ENCODE peak calls at places on chromosome 6, in seven cellular contexts. J is tibial artery, U is WERI-Rb-1, X is cardiac muscle cell, Q is uterus, C is GM23248, I is left lung. W is an unnamed sample. For H3K9me3, the result is how much of the 10 kb centered on the place peaks cover.

GRCh38 chr6:150211700-150212615 is 69.1 kb downstream of the PPP1R14C start:
- DNase-seq in J (no peak), U (no peak), X (no peak), Q (no peak), C (peak), I (no peak), W (no peak)

GRCh38 chr6:158417760-158418098 is 105.5 kb downstream of the TULP4 start:
- DNase-seq in J (no peak), U (no peak), X (peak), Q (no peak), C (peak), I (no peak), W (no peak)

GRCh38 chr6:40480678-40481077 is 106.5 kb downstream of the LRFN2 start:
- DNase-seq in J (no peak), U (no peak), X (no peak), Q (no peak), C (no peak), I (no peak), W (no peak)

GRCh38 chr6:72619883-72620696 is 1.8 kb upstream of the KCNQ5 start:
- DNase-seq in J (peak), U (peak), X (peak), Q (no peak), C (peak), I (peak), W (no peak)

GRCh38 chr6:110944681-110945151 is 13.8 kb upstream of the GTF3C6 start:
- DNase-seq in J (no peak), U (no peak), X (peak), Q (no peak), C (peak), I (no peak), W (no peak)

GRCh38 chr6:7649037-7649810 is 59.2 kb downstream of the SNRNP48 start:
- DNase-seq in J (no peak), U (no peak), X (no peak), Q (no peak), C (no peak), I (no peak), W (no peak)

GRCh38 chr6:122580731-122581130 is 29.5 kb upstream of the PKIB start:
- DNase-seq in J (no peak), U (no peak), X (no peak), Q (no peak), C (peak), I (no peak), W (no peak)

GRCh38 chr6:37456816-37457560 is 24.0 kb downstream of the CMTR1 start:
- DNase-seq in J (no peak), U (no peak), X (peak), Q (no peak), C (peak), I (no peak), W (no peak)

GRCh38 chr6:33967966-33968724 is 164.3 kb upstream of the MLN start:
- DNase-seq in J (peak), U (peak), X (peak), Q (no peak), C (peak), I (no peak), W (no peak)

GRCh38 chr6:43952746-43953145 is 174.5 kb downstream of the MRPL14 start:
- DNase-seq in J (no peak), U (peak), X (no peak), Q (no peak), C (no peak), I (no peak), W (no peak)

DNA sequence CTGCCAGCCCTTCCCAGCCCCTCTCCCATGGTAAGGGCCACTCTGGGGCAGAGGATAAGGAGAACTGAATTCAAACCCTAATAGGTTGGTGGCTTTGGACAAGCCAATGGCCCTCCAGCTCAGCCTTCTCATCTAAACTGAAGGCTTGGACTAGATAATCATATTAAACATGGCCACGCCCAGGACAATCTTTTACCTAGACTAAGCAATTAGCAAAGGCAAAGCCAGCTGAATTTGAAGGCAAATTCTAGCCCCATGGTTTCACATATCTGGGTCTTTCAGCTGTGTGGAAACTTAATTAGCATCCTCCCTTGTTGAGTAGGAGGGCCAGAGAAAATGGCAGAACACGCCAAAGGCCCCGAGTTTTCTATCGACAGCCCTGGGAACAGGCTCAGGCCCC is 10.7 kb downstream of the SLC22A23 start:
- DNase-seq in J (no peak), U (no peak), X (no peak), Q (no peak), C (no peak), I (no peak), W (no peak)
- H3K9me3 ChIP-seq in J (under half), U (under half), X (under half), Q (under half), C (under half), I (under half), W (under half)

GRCh38 chr6:141953072-141953471 is 179.7 kb upstream of the GJE1 start:
- DNase-seq in J (no peak), U (no peak), X (no peak), Q (no peak), C (no peak), I (no peak), W (no peak)

GRCh38 chr6:141956046-141956761 is 176.5 kb upstream of the GJE1 start:
- DNase-seq in J (no peak), U (no peak), X (peak), Q (peak), C (peak), I (no peak), W (peak)

GRCh38 chr6:141956868-141957267 is 175.9 kb upstream of the GJE1 start:
- DNase-seq in J (no peak), U (no peak), X (no peak), Q (no peak), C (no peak), I (no peak), W (no peak)

GRCh38 chr6:141957271-141957670 is 175.5 kb upstream of the GJE1 start:
- DNase-seq in J (no peak), U (no peak), X (no peak), Q (no peak), C (no peak), I (no peak), W (no peak)

DNA sequence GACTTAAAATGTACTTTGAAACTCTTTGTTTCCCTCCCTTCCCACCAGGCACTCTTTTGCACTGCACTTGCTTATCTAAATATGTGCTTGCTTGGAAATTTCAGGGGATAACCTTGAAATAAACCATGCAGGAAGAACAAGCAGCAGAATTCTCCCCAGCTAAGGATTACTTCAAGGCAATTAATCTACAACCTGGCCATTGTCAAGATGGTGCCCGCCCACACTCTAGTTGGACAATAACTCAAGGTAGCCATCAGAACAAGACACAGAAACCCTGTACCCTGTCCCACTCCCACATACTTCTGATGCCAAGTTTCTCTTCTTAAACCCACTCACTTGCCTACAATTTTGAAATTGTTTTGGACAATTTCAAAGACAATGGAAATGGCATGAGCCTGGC is 177.1 kb upstream of the GJE1 start:
- DNase-seq in J (no peak), U (no peak), X (no peak), Q (peak), C (no peak), I (no peak), W (no peak)
- H3K9me3 ChIP-seq in J (under half), U (under half), X (under half), Q (under half), C (under half), I (under half), W (under half)

GRCh38 chr6:3756516-3757010 is 5.0 kb upstream of the PXDC1 start:
- DNase-seq in J (no peak), U (no peak), X (no peak), Q (no peak), C (no peak), I (no peak), W (no peak)
- H3K9me3 ChIP-seq in J (under half), U (under half), X (under half), Q (under half), C (under half), I (under half), W (under half)

DNA sequence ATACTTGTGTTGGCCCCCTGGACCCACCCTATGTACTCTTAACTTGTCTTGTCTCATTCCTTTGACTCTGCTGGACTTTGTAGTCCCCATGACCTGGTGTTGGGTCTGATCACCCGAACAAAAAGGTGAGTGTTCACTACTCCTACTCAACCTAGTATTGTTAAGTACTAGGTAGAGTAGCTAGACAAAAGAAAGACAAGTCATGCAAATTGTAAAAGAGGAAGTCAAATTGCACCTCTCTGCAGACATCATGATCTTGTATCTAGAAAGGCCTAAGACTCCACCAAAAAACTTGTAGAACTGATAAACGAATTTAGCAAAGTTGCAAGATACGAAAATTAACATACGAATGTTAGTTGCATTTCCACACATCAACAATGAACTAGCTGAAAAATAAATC is 35.7 kb upstream of the ZNF391 start:
- DNase-seq in J (no peak), U (no peak), X (no peak), Q (no peak), C (no peak), I (no peak), W (no peak)
- H3K9me3 ChIP-seq in J (under half), U (under half), X (under half), Q (under half), C (under half), I (under half), W (under half)

GRCh38 chr6:29474996-29475395 is 12.8 kb downstream of the MAS1L start:
- DNase-seq in J (no peak), U (no peak), X (no peak), Q (no peak), C (no peak), I (no peak), W (no peak)
- H3K9me3 ChIP-seq in J (under half), U (under half), X (under half), Q (under half), C (under half), I (under half), W (under half)

W was measured in heart right ventricle.